ENCODE peak calls at places on chromosomes 5 and 9, in eight cellular contexts. K is adrenal gland, A is neural progenitor cell, G is transverse colon, M is hepatocyte, D is HepG2, N is OCI-LY7, W is cardiac fibroblast. F is an unnamed sample.

GRCh38 chr5:127892467-127893207 is 189.4 kb downstream of the CCDC192 start:
- DNase-seq in M (no peak), W (peak), G (no peak), A (no peak), K (no peak), N (no peak), D (peak), F (peak)

GRCh38 chr5:132951858-132952257 is 11.6 kb downstream of the AFF4 start:
- DNase-seq in D (no peak), K (no peak), M (no peak), N (no peak), A (no peak), W (no peak), G (no peak), F (no peak)

GRCh38 chr9:124098141-124098905 is 86.8 kb downstream of the LHX2 start:
- DNase-seq in W (no peak), M (no peak), G (no peak), A (no peak), D (no peak), K (no peak), N (no peak), F (no peak)

GRCh38 chr5:122323132-122323548 is 11.1 kb downstream of the SNCAIP start:
- DNase-seq in N (no peak), A (no peak), K (no peak), G (no peak), W (peak), M (no peak), D (no peak), F (peak)

GRCh38 chr9:86075132-86075807 is 24.1 kb downstream of the GOLM1 start:
- DNase-seq in K (no peak), D (no peak), A (no peak), W (no peak), N (no peak), M (no peak), G (no peak), F (peak)

GRCh38 chr9:36136894-36137391 is 410 bp downstream of the GLIPR2 start:
- DNase-seq in K (no peak), D (no peak), W (no peak), M (peak), G (no peak), A (peak), N (no peak), F (no peak)

GRCh38 chr5:52771343-52772039 is 16.2 kb upstream of the ITGA1 start:
- DNase-seq in W (no peak), K (no peak), N (no peak), D (no peak), G (no peak), M (no peak), A (no peak), F (no peak)

GRCh38 chr9:125842215-125842614 is 95.0 kb downstream of the PBX3 start:
- DNase-seq in W (no peak), M (no peak), D (no peak), G (no peak), N (no peak), A (no peak), K (no peak), F (no peak)

GRCh38 chr5:54637654-54638053 is 120.1 kb downstream of the SNX18 start:
- DNase-seq in A (no peak), G (no peak), W (peak), N (no peak), D (no peak), M (no peak), K (no peak), F (peak)

GRCh38 chr9:93597871-93598646 is 21.7 kb downstream of the PHF2 start:
- DNase-seq in A (no peak), M (peak), G (no peak), D (no peak), W (no peak), N (no peak), K (no peak), F (no peak)

GRCh38 chr5:34001231-34001935 is 6.5 kb downstream of the AMACR start:
- DNase-seq in A (peak), M (peak), G (peak), D (peak), N (no peak), K (no peak), W (peak), F (peak)

GRCh38 chr5:109748545-109748944 is 58.8 kb downstream of the MAN2A1 start:
- DNase-seq in M (no peak), K (no peak), A (no peak), W (no peak), D (peak), N (no peak), G (no peak), F (no peak)

GRCh38 chr5:5145651-5146529 is 5.8 kb downstream of the ADAMTS16 start:
- DNase-seq in D (no peak), G (no peak), K (no peak), A (no peak), W (peak), N (no peak), M (no peak), F (peak)

GRCh38 chr5:9545301-9545958 is 445 bp downstream of the SEMA5A start:
- DNase-seq in G (peak), K (no peak), W (no peak), N (no peak), A (peak), M (peak), D (no peak), F (no peak)

GRCh38 chr5:10301266-10301665 is 6.4 kb downstream of the CMBL start:
- DNase-seq in D (no peak), M (no peak), G (peak), W (no peak), K (no peak), N (no peak), A (no peak), F (no peak)

GRCh38 chr9:98154678-98155077 is 35.7 kb upstream of the TRIM14 start:
- DNase-seq in D (no peak), N (no peak), G (no peak), K (no peak), M (no peak), W (no peak), A (no peak), F (no peak)

GRCh38 chr9:22240619-22241018 is 206.0 kb upstream of the DMRTA1 start:
- DNase-seq in A (no peak), K (no peak), N (peak), W (peak), M (no peak), D (no peak), G (no peak), F (peak)

GRCh38 chr5:174239718-174240117 is 194.2 kb downstream of the NSG2 start:
- DNase-seq in K (no peak), A (no peak), N (no peak), D (no peak), G (no peak), W (no peak), M (no peak), F (no peak)

GRCh38 chr5:113330533-113331200 is 104.1 kb downstream of the TSSK1B start:
- DNase-seq in N (peak), M (peak), D (peak), K (peak), G (no peak), W (peak), A (peak), F (peak)

GRCh38 chr5:94802450-94802849 is 184.0 kb downstream of the SLF1 start:
- DNase-seq in G (no peak), D (no peak), K (no peak), A (peak), N (peak), M (peak), W (peak), F (peak)

GRCh38 chr9:92048924-92049625 is 66.1 kb downstream of the SPTLC1 start:
- DNase-seq in W (no peak), G (no peak), A (peak), N (no peak), M (peak), K (no peak), D (no peak), F (peak)

GRCh38 chr5:132813599-132814440 is 718 bp downstream of the SOWAHA start:
- DNase-seq in A (peak), N (no peak), D (no peak), G (peak), M (peak), K (no peak), W (no peak), F (no peak)

GRCh38 chr9:138045541-138046490 is 168.2 kb downstream of the CACNA1B start:
- DNase-seq in A (no peak), M (no peak), W (no peak), N (no peak), K (no peak), D (no peak), G (no peak), F (no peak)

GRCh38 chr5:62942384-62942783 is 363.8 kb downstream of the LRRC70 start:
- DNase-seq in N (no peak), W (peak), K (no peak), A (no peak), G (no peak), D (no peak), M (no peak), F (no peak)

GRCh38 chr5:122311888-122312669 is at the start of gene SNCAIP:
- DNase-seq in K (peak), D (no peak), N (no peak), M (peak), W (peak), A (peak), G (peak), F (peak)

GRCh38 chr9:11457809-11458785 is 845.3 kb upstream of the PTPRD start:
- DNase-seq in M (peak), G (no peak), A (peak), K (no peak), W (no peak), N (no peak), D (no peak), F (no peak)

GRCh38 chr5:44842491-44843282 is 33.9 kb downstream of the MRPS30 start:
- DNase-seq in D (no peak), G (no peak), W (no peak), M (no peak), A (no peak), K (no peak), N (no peak), F (no peak)

GRCh38 chr9:9498147-9498546 is 1114.7 kb downstream of the PTPRD start:
- DNase-seq in A (no peak), G (no peak), M (no peak), K (no peak), D (no peak), W (no peak), N (no peak), F (no peak)

GRCh38 chr5:58985311-58985710 is 402.4 kb downstream of the RAB3C start:
- DNase-seq in W (no peak), K (no peak), G (no peak), M (no peak), D (no peak), A (peak), N (no peak), F (no peak)

GRCh38 chr9:113486327-113486726 is 22.8 kb downstream of the RGS3 start:
- DNase-seq in D (no peak), N (no peak), G (peak), A (no peak), W (no peak), K (no peak), M (no peak), F (no peak)

GRCh38 chr5:155978805-155979204 is 348.2 kb upstream of the SGCD start:
- DNase-seq in G (no peak), N (no peak), A (no peak), M (no peak), D (no peak), W (no peak), K (no peak), F (no peak)

GRCh38 chr5:44389410-44389879 is at the start of gene FGF10:
- DNase-seq in A (peak), M (peak), W (peak), D (no peak), G (peak), K (peak), N (no peak), F (peak)

GRCh38 chr5:67799732-67800234 is 415.8 kb upstream of the PIK3R1 start:
- DNase-seq in W (peak), G (no peak), M (no peak), D (peak), K (peak), N (no peak), A (no peak), F (peak)

GRCh38 chr9:38017149-38017884 is 51.7 kb downstream of the SHB start:
- DNase-seq in D (no peak), A (peak), G (no peak), M (no peak), N (no peak), W (peak), K (peak), F (peak)
- TF ChIP-seq CTCF in D (no peak), A (peak), G (no peak), M (no peak), N (no peak), W (no peak), K (peak), F (peak)

GRCh38 chr9:135478191-135478590 is 1.4 kb upstream of the PPP1R26 start:
- DNase-seq in K (no peak), G (no peak), M (no peak), A (no peak), N (no peak), W (no peak), D (no peak), F (no peak)
- H3K4me3 ChIP-seq in K (no peak), G (no peak), M (no peak), A (no peak), N (no peak), W (no peak), D (no peak), F (no peak)

GRCh38 chr5:102682102-102682647 is 72.9 kb upstream of the PAM start:
- DNase-seq in D (no peak), A (no peak), K (no peak), N (no peak), G (no peak), W (no peak), M (no peak), F (no peak)

GRCh38 chr5:102678267-102679058 is 76.6 kb upstream of the PAM start:
- DNase-seq in D (no peak), M (no peak), K (no peak), N (no peak), G (no peak), W (peak), A (no peak), F (peak)

GRCh38 chr5:102681403-102681983 is 73.6 kb upstream of the PAM start:
- DNase-seq in D (peak), G (peak), K (peak), A (peak), N (peak), W (peak), M (peak), F (peak)
- TF ChIP-seq CTCF in D (peak), G (peak), K (peak), A (peak), N (peak), W (peak), M (peak), F (peak)

GRCh38 chr5:108686676-108687075 is 61.0 kb upstream of the FER start:
- DNase-seq in A (no peak), W (no peak), G (no peak), M (no peak), D (no peak), N (no peak), K (no peak), F (no peak)

DNA sequence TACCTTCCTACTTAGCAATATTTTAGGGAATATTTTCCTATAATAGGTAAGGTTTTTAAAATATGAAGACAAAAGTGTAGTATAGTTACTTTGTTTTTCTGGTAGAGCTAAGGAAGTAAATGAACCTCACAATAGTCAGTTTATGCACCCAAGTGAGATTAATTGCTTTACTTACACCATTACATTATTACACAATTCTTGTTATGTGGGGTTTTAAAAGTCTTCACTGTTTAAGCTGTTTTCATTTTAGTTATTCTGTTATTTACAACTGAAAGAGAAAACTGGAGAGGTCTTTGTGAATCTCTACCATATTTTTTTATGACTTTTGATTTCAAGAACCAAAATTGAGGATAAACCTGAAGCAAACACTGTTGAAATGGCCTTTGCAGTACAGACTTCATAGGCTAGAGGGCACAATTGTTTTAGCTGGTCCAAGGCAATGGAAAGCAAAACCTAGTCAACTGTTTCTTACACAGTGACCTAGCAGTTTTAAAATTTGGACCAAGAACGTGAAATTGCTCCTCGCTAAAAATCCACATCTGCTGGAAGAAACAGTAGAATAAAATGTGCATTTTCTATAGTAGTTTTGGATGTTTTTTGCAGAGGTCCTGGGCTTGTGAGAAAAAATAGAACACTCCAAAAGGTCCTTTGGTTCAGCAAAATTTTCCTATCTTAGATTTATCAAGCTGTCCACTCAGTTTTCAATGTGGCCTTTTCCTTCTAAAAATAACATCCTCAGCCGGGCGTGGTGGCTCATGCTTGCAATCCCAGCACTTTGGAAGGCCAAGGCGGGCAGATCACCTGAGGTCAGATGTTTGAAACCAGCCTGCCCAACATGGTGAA is 66.4 kb upstream of the FER start:
- DNase-seq in A (peak), W (peak), N (peak), K (peak), M (peak), D (peak), G (no peak), F (peak)
- H3K4me3 ChIP-seq in A (no peak), W (no peak), N (no peak), K (no peak), M (no peak), D (no peak), G (no peak), F (no peak)

DNA sequence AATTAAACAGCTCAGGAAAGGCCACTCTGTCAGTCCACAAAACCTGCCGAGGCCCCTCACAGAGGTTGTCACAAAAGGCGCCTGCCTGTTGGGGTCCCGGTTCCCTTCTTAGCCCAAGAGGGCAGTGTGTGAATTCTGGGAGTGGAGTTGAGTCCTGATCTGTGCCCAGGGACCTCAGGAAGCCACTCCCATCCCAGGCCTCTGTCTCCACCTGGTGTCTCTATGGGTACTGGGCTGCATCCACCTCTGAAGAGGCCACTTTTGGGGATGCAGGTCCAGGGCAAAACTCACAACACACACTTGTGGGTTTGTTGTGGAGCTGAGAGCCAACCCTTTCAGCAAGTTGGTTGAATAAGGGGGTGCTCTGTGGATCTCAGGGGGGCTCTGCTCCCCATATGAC is 74.3 kb upstream of the STXBP1 start:
- DNase-seq in K (no peak), G (no peak), N (no peak), A (peak), W (no peak), M (no peak), D (no peak), F (no peak)
- TF ChIP-seq CTCF in K (no peak), G (no peak), N (peak), A (peak), W (peak), M (peak), D (peak), F (peak)

DNA sequence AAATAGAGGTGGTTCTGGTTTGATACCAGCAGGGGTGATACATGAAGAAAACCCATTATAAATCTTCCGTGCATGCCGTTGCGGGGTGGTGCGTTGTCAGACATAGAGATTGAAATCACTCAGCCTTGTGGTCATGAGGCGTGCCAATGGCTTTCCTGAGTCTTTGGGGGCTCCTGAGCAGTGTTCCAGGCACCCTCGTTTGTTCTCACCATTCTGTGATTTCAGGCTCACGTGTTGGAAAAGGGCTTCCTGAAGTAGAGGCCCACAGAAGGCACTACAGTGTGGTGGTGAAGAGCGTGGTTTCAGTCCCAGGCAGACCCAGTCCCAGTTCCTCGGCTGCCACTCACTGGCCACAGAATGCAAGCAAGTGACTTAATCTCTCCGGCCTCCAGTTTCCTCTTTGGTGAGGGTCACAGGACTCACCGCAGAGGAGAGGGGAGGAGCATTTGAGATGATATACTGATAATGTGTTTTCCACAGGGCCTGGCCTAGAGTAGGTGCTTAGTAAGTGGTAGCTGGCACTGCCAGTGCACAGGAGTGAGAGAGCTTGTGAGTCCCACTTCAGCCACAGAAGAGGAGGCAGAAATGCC is 20.5 kb upstream of the GLRX start:
- DNase-seq in K (peak), N (peak), D (peak), A (peak), G (peak), M (peak), W (peak), F (peak)
- H3K4me3 ChIP-seq in K (no peak), N (no peak), D (no peak), A (no peak), G (no peak), M (no peak), W (no peak), F (no peak)

DNA sequence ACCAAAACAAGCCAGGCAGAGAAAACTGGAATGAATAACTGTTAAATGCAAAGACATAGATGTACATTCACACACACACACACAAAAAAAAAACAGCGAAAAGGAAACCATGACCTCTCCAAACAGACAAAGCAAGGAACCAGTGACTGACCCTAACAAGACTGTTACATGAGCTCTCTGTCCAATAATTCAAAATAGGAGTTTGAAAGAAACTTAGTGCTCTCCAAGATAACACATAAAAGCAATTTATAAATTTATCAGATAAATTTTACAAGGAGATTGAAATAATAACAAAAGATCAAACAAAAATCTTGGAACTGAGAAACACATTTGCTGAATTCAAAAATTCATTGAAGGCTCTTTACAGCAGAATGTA is 423.5 kb upstream of the RGMB start:
- DNase-seq in W (no peak), K (no peak), A (no peak), M (no peak), D (no peak), N (no peak), G (no peak), F (no peak)
- TF ChIP-seq CTCF in W (no peak), K (no peak), A (no peak), M (no peak), D (no peak), N (no peak), G (no peak), F (no peak)

GRCh38 chr5:32027717-32028321 is 146.3 kb downstream of the GOLPH3 start:
- DNase-seq in G (peak), A (peak), K (peak), N (no peak), W (peak), M (peak), D (peak), F (peak)
- H3K4me3 ChIP-seq in G (no peak), A (no peak), K (no peak), N (no peak), W (peak), M (no peak), D (no peak), F (peak)

GRCh38 chr9:19122490-19123042 is 4.7 kb downstream of the PLIN2 start:
- DNase-seq in G (no peak), K (no peak), W (no peak), N (no peak), D (no peak), M (no peak), A (no peak), F (no peak)
- TF ChIP-seq CTCF in G (no peak), K (no peak), W (peak), N (no peak), D (no peak), M (no peak), A (no peak), F (no peak)

GRCh38 chr5:57783693-57784092 is 301.1 kb upstream of the ACTBL2 start:
- DNase-seq in A (no peak), K (no peak), N (no peak), M (no peak), D (no peak), W (peak), G (no peak), F (no peak)
- H3K4me3 ChIP-seq in A (no peak), K (no peak), N (no peak), M (no peak), D (no peak), W (no peak), G (no peak), F (no peak)

F was measured in astrocyte of the spinal cord.